ENCODE peak calls at places on chromosomes 12 and 14, in seven cellular contexts. Y is tibial nerve, Q is suprapubic skin, V is IMR-90, E is endothelial cell of umbilical vein, H is sigmoid colon, N is K562. O is an unnamed sample.
A peak's percentile ranks its signal among the peaks of the same experiment; 100 is the strongest.

GRCh38 chr12:40921563-40922163 is 229.4 kb downstream of the CNTN1 start:
- DNase-seq in Y (no peak), Q (no peak), V (peak; percentile 19), E (peak; percentile 27), H (no peak), N (peak; percentile 14), O (no peak)

GRCh38 chr14:24368562-24369252 is 723 bp downstream of the NFATC4 start:
- DNase-seq in Y (peak; percentile 39), Q (peak; percentile 87), V (peak; percentile 74), E (peak; percentile 48), H (peak; percentile 89), N (peak; percentile 72), O (peak; percentile 83)

GRCh38 chr14:94378527-94379290 is 9.7 kb downstream of the SERPINA1 start:
- DNase-seq in Y (no peak), Q (no peak), V (no peak), E (no peak), H (peak; percentile 39), N (no peak), O (no peak)

GRCh38 chr12:95859344-95859816 is 628 bp downstream of the SNRPF start:
- DNase-seq in Y (no peak), Q (no peak), V (peak; percentile 31), E (no peak), H (no peak), N (peak; percentile 28), O (no peak)

GRCh38 chr14:34081576-34082136 is 130.8 kb upstream of the EGLN3 start:
- DNase-seq in Y (no peak), Q (no peak), V (peak; percentile 40), E (peak; percentile 24), H (no peak), N (no peak), O (no peak)

GRCh38 chr12:119589087-119589486 is 4.5 kb upstream of the TMEM233 start:
- DNase-seq in Y (peak; percentile 13), Q (no peak), V (peak; percentile 4), E (no peak), H (no peak), N (no peak), O (no peak)

GRCh38 chr12:117412465-117413190 is 51.2 kb upstream of the NOS1 start:
- DNase-seq in Y (no peak), Q (no peak), V (no peak), E (no peak), H (no peak), N (no peak), O (no peak)

GRCh38 chr12:71661977-71662522 is 1.6 kb downstream of the ZFC3H1 start:
- DNase-seq in Y (no peak), Q (no peak), V (peak; percentile 84), E (peak; percentile 54), H (no peak), N (no peak), O (no peak)

GRCh38 chr12:75850751-75851462 is 180.7 kb downstream of the PHLDA1 start:
- DNase-seq in Y (no peak), Q (no peak), V (peak; percentile 84), E (no peak), H (no peak), N (no peak), O (no peak)

GRCh38 chr14:67477926-67478915 is 10.3 kb downstream of the TMEM229B start:
- DNase-seq in Y (no peak), Q (no peak), V (no peak), E (no peak), H (no peak), N (no peak), O (no peak)

DNA sequence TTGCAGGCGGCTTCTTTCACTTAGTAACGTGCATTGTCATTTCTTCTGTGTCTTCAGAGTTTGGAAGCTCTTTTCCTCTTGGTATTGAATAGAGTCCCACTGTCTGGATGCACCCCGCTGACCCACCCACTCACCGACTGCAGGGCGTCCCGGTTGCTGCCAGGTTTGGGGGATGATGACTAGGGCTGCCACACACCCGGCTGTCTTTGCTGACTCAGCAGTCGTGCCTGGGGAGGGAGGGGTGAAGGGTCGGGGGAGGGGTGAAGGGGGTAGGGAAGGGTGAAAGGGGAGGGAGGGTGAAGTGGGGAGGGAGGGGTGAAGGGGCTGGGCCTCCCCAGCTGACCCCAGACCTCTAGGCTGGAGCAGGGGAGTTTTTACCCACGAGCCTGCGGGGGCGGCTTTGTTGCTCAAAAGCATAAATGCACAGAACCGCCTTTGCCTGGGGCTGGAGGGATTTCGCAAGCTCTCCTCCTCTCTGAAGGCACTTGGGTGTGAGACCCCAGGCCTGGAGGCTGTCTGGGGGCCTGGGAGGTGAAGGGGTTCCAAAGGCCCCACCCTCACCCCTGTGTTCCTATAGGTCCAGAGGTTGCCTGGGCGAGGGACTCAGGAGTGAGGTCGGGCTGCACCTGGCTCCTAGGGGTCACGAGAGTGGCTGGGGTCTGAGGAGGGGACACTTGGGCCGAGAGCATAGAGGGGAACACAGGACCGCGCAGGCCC is 31.3 kb upstream of the ULK1 start:
- DNase-seq in Y (no peak), Q (no peak), V (no peak), E (no peak), H (no peak), N (peak; percentile 87), O (no peak)
- H3K27ac ChIP-seq in Y (no peak overlapping the region), Q (no peak overlapping the region), V (no peak overlapping the region), E (no peak overlapping the region), H (no peak overlapping the region), N (peak overlapping the region; percentile 50), O (no peak overlapping the region)

DNA sequence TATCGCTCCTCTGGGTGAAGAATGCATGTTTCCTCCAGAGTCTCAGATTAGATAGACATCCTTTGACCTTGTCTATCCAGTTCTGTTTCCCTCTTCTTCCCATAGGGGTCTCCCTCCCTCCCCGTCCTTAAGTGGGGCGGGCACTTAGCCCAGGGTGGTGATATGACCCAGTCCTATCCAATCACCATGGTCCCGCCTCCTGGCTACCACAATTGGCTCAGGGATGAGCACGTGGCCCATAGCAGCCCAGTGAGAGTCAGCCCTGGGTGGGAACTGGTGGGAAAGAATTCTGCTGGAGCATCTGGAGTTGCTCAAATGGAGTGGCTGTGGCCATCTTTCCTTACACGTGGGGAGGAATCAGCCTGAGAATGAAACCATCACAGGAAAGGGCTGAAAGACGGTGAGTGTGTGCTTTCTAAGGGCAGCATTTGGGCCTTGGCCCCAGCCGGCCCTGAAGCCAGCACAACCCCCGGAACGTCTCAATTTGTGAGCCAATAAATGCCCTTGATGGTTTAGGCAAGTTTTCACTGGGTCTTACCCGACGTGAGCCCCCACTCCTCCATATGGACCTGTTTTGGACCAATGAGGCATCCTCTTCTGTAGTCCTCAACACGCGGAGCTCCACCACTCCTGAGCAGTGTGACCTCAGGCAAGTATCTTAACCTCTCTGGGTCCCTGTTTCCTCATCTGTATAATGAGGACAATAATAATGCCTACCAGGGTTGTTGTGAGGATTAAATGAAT is 14.3 kb upstream of the MLXIP start:
- DNase-seq in Y (peak; percentile 53), Q (peak; percentile 89), V (peak; percentile 90), E (peak; percentile 95), H (peak; percentile 99), N (peak; percentile 96), O (peak; percentile 97)
- TF ChIP-seq POLR2A in Y (no peak), Q (no peak), V (no peak), E (peak; percentile 58), H (no peak), N (peak; percentile 81), O (peak; percentile 22)

GRCh38 chr14:61519735-61520134 is 175.6 kb upstream of the HIF1A start:
- DNase-seq in Y (no peak), Q (no peak), V (no peak), E (no peak), H (no peak), N (no peak), O (no peak)

GRCh38 chr14:61516125-61516740 is 179.1 kb upstream of the HIF1A start:
- DNase-seq in Y (no peak), Q (no peak), V (no peak), E (peak; percentile 65), H (no peak), N (no peak), O (no peak)

GRCh38 chr14:61519106-61519505 is 176.2 kb upstream of the HIF1A start:
- DNase-seq in Y (no peak), Q (no peak), V (no peak), E (no peak), H (no peak), N (no peak), O (no peak)

GRCh38 chr14:61516957-61517356 is 178.4 kb upstream of the HIF1A start:
- DNase-seq in Y (no peak), Q (no peak), V (no peak), E (peak; percentile 28), H (no peak), N (no peak), O (no peak)

GRCh38 chr14:61517861-61518802 is 177.2 kb upstream of the HIF1A start:
- DNase-seq in Y (no peak), Q (no peak), V (no peak), E (peak; percentile 39), H (no peak), N (no peak), O (no peak)
- H3K27ac ChIP-seq in Y (no peak overlapping the region), Q (peak overlapping the region; percentile 66), V (no peak overlapping the region), E (no peak overlapping the region), H (no peak overlapping the region), N (no peak overlapping the region), O (no peak overlapping the region)

GRCh38 chr12:132797820-132798570 is 30.7 kb downstream of the GOLGA3 start:
- DNase-seq in Y (no peak), Q (no peak), V (no peak), E (no peak), H (no peak), N (no peak), O (no peak)

GRCh38 chr12:132798836-132799235 is 29.8 kb downstream of the GOLGA3 start:
- DNase-seq in Y (no peak), Q (no peak), V (no peak), E (no peak), H (no peak), N (no peak), O (no peak)

GRCh38 chr12:132801741-132802140 is 26.9 kb downstream of the GOLGA3 start:
- DNase-seq in Y (no peak), Q (no peak), V (no peak), E (no peak), H (no peak), N (no peak), O (no peak)

GRCh38 chr12:132795847-132796246 is 32.8 kb downstream of the GOLGA3 start:
- DNase-seq in Y (no peak), Q (no peak), V (no peak), E (no peak), H (no peak), N (no peak), O (no peak)
- TF ChIP-seq POLR2A in Y (no peak), Q (no peak), V (no peak), E (no peak), H (no peak), N (no peak), O (no peak)

DNA sequence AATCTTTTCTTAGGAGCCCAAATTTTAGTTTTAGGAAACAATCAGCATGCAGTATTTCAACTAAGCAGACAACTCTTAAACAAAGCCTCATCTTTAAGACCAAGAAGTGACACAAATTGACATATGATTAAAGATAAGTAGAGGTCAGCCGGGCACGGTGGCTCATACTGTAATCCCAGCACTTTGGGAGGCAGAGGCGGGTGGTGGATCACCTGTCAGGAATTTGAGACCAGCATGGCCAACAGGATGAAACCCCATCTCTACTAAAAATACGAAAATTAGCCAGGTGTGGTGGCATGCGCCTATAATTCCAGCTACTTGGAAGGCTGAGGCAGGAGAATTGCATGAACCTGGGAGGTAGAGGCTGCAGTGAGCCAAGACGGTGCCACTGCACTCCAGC is 35.8 kb downstream of the BLTP3B start:
- DNase-seq in Y (no peak), Q (no peak), V (no peak), E (no peak), H (no peak), N (no peak), O (no peak)
- H3K27ac ChIP-seq in Y (no peak overlapping the region), Q (no peak overlapping the region), V (no peak overlapping the region), E (no peak overlapping the region), H (no peak overlapping the region), N (no peak overlapping the region), O (no peak overlapping the region)

GRCh38 chr12:11746940-11747716 is 97.7 kb downstream of the ETV6 start:
- DNase-seq in Y (no peak), Q (no peak), V (no peak), E (no peak), H (no peak), N (no peak), O (no peak)
- TF ChIP-seq POLR2A in Y (no peak), Q (no peak), V (no peak), E (no peak), H (no peak), N (no peak), O (no peak)

O was measured in uterus.